ENCODE peak calls at places on chromosomes 16 and 17, in seven cellular contexts. X, C, J, A, F, D and I are unnamed samples.
A peak's percentile ranks its signal among the peaks of the same experiment; 100 is the strongest.

GRCh38 chr17:8294361-8294760 is 839 bp downstream of the SLC25A35 start:
- DNase-seq in F (no peak), X (no peak), D (no peak), A (no peak), C (no peak), J (no peak), I (no peak)

GRCh38 chr16:77431131-77431670 is 3.6 kb downstream of the ADAMTS18 start:
- DNase-seq in D (no peak), C (no peak), F (peak; percentile 15), X (no peak), A (no peak), J (no peak), I (peak; percentile 73)

GRCh38 chr17:15169676-15170075 is 95.5 kb downstream of the PMP22 start:
- DNase-seq in F (peak; percentile 34), C (no peak), X (no peak), A (no peak), D (peak; percentile 68), J (no peak), I (no peak)

GRCh38 chr16:87435399-87436224 is 43.5 kb downstream of the MAP1LC3B start:
- DNase-seq in C (no peak), F (peak; percentile 43), A (no peak), X (peak; percentile 41), J (peak; percentile 48), D (peak; percentile 87), I (peak; percentile 95)

GRCh38 chr16:84387021-84387420 is 18.7 kb downstream of the ATP2C2 start:
- DNase-seq in X (no peak), C (no peak), J (no peak), F (no peak), D (no peak), A (no peak), I (no peak)

GRCh38 chr17:20952183-20952582 is 90.6 kb downstream of the USP22 start:
- DNase-seq in D (no peak), A (no peak), F (peak; percentile 66), C (no peak), J (no peak), X (no peak), I (no peak)

GRCh38 chr16:84507011-84507982 is 2.8 kb upstream of the MEAK7 start:
- DNase-seq in F (no peak), X (no peak), A (no peak), J (no peak), D (no peak), C (no peak), I (no peak)

GRCh38 chr17:28545787-28546415 is 6.5 kb downstream of the UNC119 start:
- DNase-seq in J (no peak), D (no peak), A (no peak), F (no peak), X (no peak), C (no peak), I (no peak)

GRCh38 chr17:45231481-45232116 is 9.9 kb downstream of the FMNL1 start:
- DNase-seq in A (peak; percentile 71), C (peak; percentile 68), F (peak; percentile 39), J (no peak), X (peak; percentile 76), D (no peak), I (no peak)

GRCh38 chr17:66702106-66702936 is 132.6 kb upstream of the CACNG5 start:
- DNase-seq in X (no peak), J (peak; percentile 33), C (no peak), A (peak; percentile 15), F (peak; percentile 94), D (no peak), I (no peak)

GRCh38 chr16:50619702-50620491 is 61.2 kb downstream of the SNX20 start:
- DNase-seq in X (no peak), A (no peak), D (no peak), J (no peak), C (no peak), F (no peak), I (no peak)

GRCh38 chr17:74118504-74118903 is 85.0 kb upstream of the RPL38 start:
- DNase-seq in J (no peak), C (peak; percentile 79), F (no peak), X (peak; percentile 71), D (no peak), A (no peak), I (no peak)

GRCh38 chr17:45127583-45128300 is 4.6 kb downstream of the PLCD3 start:
- DNase-seq in J (peak; percentile 65), X (no peak), F (peak; percentile 78), D (peak; percentile 72), C (peak; percentile 51), A (peak; percentile 85), I (peak; percentile 73)

GRCh38 chr17:57881143-57881542 is 31.3 kb upstream of the MRPS23 start:
- DNase-seq in F (no peak), X (no peak), J (peak; percentile 93), A (no peak), C (no peak), D (peak; percentile 95), I (peak; percentile 37)

GRCh38 chr17:57877803-57878202 is 28.0 kb upstream of the MRPS23 start:
- DNase-seq in D (peak; percentile 28), C (no peak), F (no peak), X (no peak), J (no peak), A (no peak), I (no peak)

GRCh38 chr17:57881783-57882291 is 32.0 kb upstream of the MRPS23 start:
- DNase-seq in X (no peak), F (no peak), J (no peak), D (peak; percentile 23), C (no peak), A (no peak), I (no peak)

GRCh38 chr17:57880086-57880456 is 30.2 kb upstream of the MRPS23 start:
- DNase-seq in C (no peak), F (peak; percentile 63), J (no peak), D (no peak), X (no peak), A (no peak), I (no peak)

DNA sequence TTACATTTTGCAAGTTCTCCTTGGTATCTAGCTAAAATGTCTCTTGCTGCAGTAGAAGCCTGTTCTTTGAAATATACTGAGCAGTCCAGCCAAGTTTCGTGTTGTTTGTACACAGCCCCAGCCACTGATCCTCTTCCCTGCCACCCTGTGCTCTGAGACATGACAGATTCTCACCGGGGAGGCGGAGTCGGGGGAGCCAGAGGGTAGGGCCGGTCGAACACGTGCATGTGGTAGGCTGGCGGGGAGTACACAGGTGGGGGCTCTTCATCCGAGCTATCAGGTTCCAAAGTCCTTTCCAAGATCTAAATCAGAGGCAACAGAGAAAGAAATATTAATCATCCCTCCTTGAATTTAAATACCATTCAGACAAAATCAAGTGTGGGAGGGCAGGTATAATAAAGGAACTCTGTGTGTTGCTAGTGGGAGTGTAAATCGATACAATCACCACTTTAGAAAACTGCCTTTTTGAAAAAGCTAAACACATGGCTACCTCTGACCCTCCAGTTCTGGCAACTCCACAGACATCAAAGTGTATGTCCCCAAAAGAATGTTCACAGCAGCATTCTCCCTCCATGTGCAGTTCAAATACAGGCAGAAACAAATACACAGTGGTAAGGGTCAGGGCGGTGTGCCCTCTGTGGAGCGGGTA is 29.7 kb upstream of the MRPS23 start:
- DNase-seq in X (no peak), J (no peak), F (peak; percentile 86), D (no peak), C (peak; percentile 39), A (peak; percentile 84), I (no peak)
- H3K9ac ChIP-seq in X (peak overlapping the region; percentile 61), J (peak overlapping the region; percentile 49), F (peak overlapping the region; percentile 72), D (no peak overlapping the region), C (no peak overlapping the region), A (peak overlapping the region; percentile 52), I (no peak overlapping the region)

GRCh38 chr17:50355336-50355700 is 9.4 kb downstream of the XYLT2 start:
- DNase-seq in D (no peak), A (no peak), C (no peak), J (no peak), F (no peak), X (no peak), I (no peak)

GRCh38 chr17:50354776-50355175 is 8.8 kb downstream of the XYLT2 start:
- DNase-seq in C (no peak), J (no peak), D (no peak), X (no peak), F (no peak), A (no peak), I (no peak)

GRCh38 chr17:50355701-50356341 is 9.9 kb downstream of the XYLT2 start:
- DNase-seq in C (no peak), D (no peak), J (no peak), X (no peak), A (no peak), F (no peak), I (no peak)

GRCh38 chr17:50356892-50357510 is 11.1 kb downstream of the XYLT2 start:
- DNase-seq in A (no peak), C (no peak), X (no peak), F (no peak), D (no peak), J (no peak), I (no peak)

GRCh38 chr17:50356418-50356817 is 10.5 kb downstream of the XYLT2 start:
- DNase-seq in J (no peak), C (no peak), F (no peak), X (no peak), D (no peak), A (no peak), I (no peak)
- H3K36me3 ChIP-seq in J (peaks cover 46% of the 10 kb centered on the region), C (no peaks in the 10 kb centered on the region), F (peaks cover 44% of the 10 kb centered on the region), X (peaks cover 43% of the 10 kb centered on the region), D (peaks cover 25% of the 10 kb centered on the region), A (peaks cover 35% of the 10 kb centered on the region), I (peaks cover 3% of the 10 kb centered on the region)

DNA sequence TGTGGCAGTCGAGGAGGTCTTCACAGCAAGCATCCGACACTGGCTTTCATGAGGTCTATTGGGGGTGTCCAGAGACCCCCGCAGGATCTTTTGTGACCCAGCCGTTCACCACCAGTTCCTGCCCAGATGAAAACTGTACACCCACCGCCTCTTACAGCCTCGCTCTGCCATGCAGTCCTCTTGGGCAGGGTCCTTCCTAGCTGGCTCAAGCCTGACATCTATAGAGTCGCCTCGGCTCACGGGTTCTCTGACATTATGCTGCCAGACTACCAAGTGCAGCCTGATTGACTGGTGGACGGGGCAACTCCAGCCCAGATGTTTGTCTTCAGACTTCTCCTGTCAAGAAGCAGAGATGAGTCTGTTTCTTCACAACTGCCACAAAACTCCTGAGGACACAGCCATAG is 14.6 kb upstream of the CLEC10A start:
- DNase-seq in F (no peak), X (no peak), D (no peak), C (no peak), A (no peak), J (no peak), I (no peak)
- H3K9ac ChIP-seq in F (no peak overlapping the region), X (no peak overlapping the region), D (no peak overlapping the region), C (no peak overlapping the region), A (no peak overlapping the region), J (no peak overlapping the region), I (no peak overlapping the region)

GRCh38 chr16:56405977-56406376 is 19.4 kb downstream of the AMFR start:
- DNase-seq in C (no peak), J (no peak), A (no peak), D (no peak), X (no peak), F (no peak), I (no peak)

GRCh38 chr16:56411123-56411522 is 14.2 kb downstream of the AMFR start:
- DNase-seq in D (no peak), X (no peak), C (no peak), F (no peak), A (no peak), J (no peak), I (no peak)

GRCh38 chr16:56411624-56412023 is 13.7 kb downstream of the AMFR start:
- DNase-seq in A (no peak), X (no peak), J (no peak), D (no peak), F (no peak), C (no peak), I (no peak)

GRCh38 chr16:56409195-56409594 is 16.1 kb downstream of the AMFR start:
- DNase-seq in A (peak; percentile 61), F (peak; percentile 79), J (peak; percentile 38), C (no peak), X (no peak), D (peak; percentile 46), I (no peak)

GRCh38 chr16:56408379-56409098 is 16.8 kb downstream of the AMFR start:
- DNase-seq in X (no peak), C (no peak), F (peak; percentile 59), A (peak; percentile 75), J (no peak), D (no peak), I (no peak)
- H3K36me3 ChIP-seq in X (peaks cover 71% of the 10 kb centered on the region), C (peaks cover 5% of the 10 kb centered on the region), F (peaks cover 24% of the 10 kb centered on the region), A (peaks cover 16% of the 10 kb centered on the region), J (peaks cover 60% of the 10 kb centered on the region), D (peaks cover 7% of the 10 kb centered on the region), I (peaks cover 18% of the 10 kb centered on the region)